ENCODE peak calls at places on chromosomes 6 and 20, in seven cellular contexts. P, N, T, J, O, M and G are unnamed samples.
A peak's percentile ranks its signal among the peaks of the same experiment; 100 is the strongest.

GRCh38 chr6:51675020-51675419 is 412.4 kb downstream of the PKHD1 start:
- DNase-seq in P (no peak), N (no peak), T (no peak), J (no peak), O (no peak), M (no peak), G (no peak)

GRCh38 chr6:30795549-30796293 is 51.4 kb upstream of the IER3 start:
- DNase-seq in P (no peak), N (no peak), T (no peak), J (no peak), O (no peak), M (no peak), G (no peak)

GRCh38 chr6:105817961-105818360 is 268.2 kb upstream of the PRDM1 start:
- DNase-seq in P (no peak), N (no peak), T (no peak), J (no peak), O (no peak), M (no peak), G (no peak)

GRCh38 chr20:49712918-49713778 is 530 bp downstream of the B4GALT5 start:
- DNase-seq in P (peak; percentile 44), N (peak; percentile 87), T (peak; percentile 53), J (peak; percentile 22), O (no peak), M (no peak), G (no peak)

GRCh38 chr6:12529364-12530019 is 187.1 kb upstream of the PHACTR1 start:
- DNase-seq in P (no peak), N (no peak), T (no peak), J (no peak), O (no peak), M (no peak), G (no peak)

GRCh38 chr6:41878961-41879405 is 16.2 kb downstream of the USP49 start:
- DNase-seq in P (no peak), N (no peak), T (no peak), J (no peak), O (no peak), M (no peak), G (no peak)

GRCh38 chr6:15441215-15441868 is 195.5 kb downstream of the JARID2 start:
- DNase-seq in P (no peak), N (no peak), T (peak; percentile 35), J (no peak), O (peak; percentile 41), M (peak; percentile 40), G (no peak)

GRCh38 chr6:4460595-4461475 is 315.4 kb upstream of the CDYL start:
- DNase-seq in P (peak; percentile 29), N (no peak), T (peak; percentile 52), J (no peak), O (peak; percentile 42), M (no peak), G (peak; percentile 48)

GRCh38 chr20:55166063-55166462 is 690.7 kb downstream of the DOK5 start:
- DNase-seq in P (no peak), N (no peak), T (no peak), J (no peak), O (no peak), M (no peak), G (no peak)

GRCh38 chr6:157994126-157994795 is 12.6 kb downstream of the SYNJ2 start:
- DNase-seq in P (no peak), N (no peak), T (no peak), J (no peak), O (no peak), M (no peak), G (no peak)

GRCh38 chr6:154289818-154290508 is 66.6 kb downstream of the IPCEF1 start:
- DNase-seq in P (no peak), N (no peak), T (no peak), J (no peak), O (no peak), M (no peak), G (no peak)

GRCh38 chr6:90028080-90028778 is 134.0 kb downstream of the GJA10 start:
- DNase-seq in P (no peak), N (no peak), T (no peak), J (no peak), O (no peak), M (no peak), G (peak; percentile 48)

DNA sequence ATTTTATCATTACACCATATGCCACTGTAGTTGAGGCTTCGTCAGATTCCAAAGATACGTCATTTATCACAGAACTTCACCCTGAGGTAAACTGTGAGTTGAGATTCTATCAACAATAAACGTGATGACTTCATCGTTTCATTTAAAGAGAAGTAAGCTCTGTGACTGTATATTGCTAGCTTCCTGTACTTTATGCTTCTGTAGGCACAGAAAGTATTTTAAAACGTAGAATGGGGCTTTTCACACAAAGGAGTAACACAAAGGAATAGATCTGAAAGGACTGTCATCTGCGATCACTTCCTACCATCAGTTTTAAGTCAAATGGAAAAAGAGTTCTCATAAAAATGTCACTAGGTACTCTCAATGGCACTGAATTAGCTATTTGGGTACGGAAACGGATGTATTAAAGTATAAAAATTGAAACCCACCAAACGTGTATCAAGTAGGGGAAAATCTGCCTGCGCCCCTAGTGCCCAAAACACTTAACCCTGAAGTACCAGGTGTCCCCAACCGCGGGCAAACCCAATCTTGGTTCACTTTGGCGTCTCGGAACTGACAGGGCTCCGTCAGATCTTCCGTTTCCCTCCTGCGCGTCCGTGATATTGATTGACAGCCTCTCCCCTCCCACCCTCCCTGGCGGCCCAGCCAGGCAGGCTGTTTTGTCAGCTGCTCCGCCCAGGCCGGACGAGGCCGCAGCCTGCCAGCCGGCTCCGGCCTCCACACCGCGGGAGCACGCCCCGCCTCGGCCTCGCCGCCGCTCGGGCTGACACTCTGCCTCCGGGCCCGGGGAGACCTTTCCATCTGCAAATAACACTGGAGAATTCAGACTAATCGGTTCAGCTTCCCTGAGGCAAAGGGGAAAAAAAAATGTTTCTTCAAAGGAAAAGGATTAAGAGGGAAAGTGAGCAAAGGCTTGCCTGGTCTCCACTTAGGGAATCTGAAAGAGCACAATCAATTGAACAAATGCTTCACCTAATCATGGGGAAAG is 234.7 kb upstream of the MCHR2 start:
- DNase-seq in P (peak; percentile 75), N (peak; percentile 92), T (peak; percentile 52), J (no peak), O (no peak), M (peak; percentile 78), G (peak; percentile 36)
- H3K4me3 ChIP-seq in P (peak overlapping the region; percentile 46), N (peak overlapping the region; percentile 32), T (peak overlapping the region; percentile 57), J (peak overlapping the region; percentile 1), O (no peak overlapping the region), M (peak overlapping the region; percentile 51), G (peak overlapping the region; percentile 64)

GRCh38 chr6:34514112-34514511 is 42.0 kb downstream of the SPDEF start:
- DNase-seq in P (no peak), N (no peak), T (no peak), J (no peak), O (no peak), M (no peak), G (no peak)

GRCh38 chr6:34516391-34517324 is 39.5 kb downstream of the SPDEF start:
- DNase-seq in P (no peak), N (no peak), T (no peak), J (no peak), O (no peak), M (no peak), G (no peak)

GRCh38 chr6:34515473-34516387 is 40.4 kb downstream of the SPDEF start:
- DNase-seq in P (no peak), N (no peak), T (peak; percentile 13), J (no peak), O (no peak), M (no peak), G (no peak)

GRCh38 chr6:34513628-34514027 is 42.5 kb downstream of the SPDEF start:
- DNase-seq in P (no peak), N (no peak), T (no peak), J (no peak), O (no peak), M (no peak), G (no peak)

DNA sequence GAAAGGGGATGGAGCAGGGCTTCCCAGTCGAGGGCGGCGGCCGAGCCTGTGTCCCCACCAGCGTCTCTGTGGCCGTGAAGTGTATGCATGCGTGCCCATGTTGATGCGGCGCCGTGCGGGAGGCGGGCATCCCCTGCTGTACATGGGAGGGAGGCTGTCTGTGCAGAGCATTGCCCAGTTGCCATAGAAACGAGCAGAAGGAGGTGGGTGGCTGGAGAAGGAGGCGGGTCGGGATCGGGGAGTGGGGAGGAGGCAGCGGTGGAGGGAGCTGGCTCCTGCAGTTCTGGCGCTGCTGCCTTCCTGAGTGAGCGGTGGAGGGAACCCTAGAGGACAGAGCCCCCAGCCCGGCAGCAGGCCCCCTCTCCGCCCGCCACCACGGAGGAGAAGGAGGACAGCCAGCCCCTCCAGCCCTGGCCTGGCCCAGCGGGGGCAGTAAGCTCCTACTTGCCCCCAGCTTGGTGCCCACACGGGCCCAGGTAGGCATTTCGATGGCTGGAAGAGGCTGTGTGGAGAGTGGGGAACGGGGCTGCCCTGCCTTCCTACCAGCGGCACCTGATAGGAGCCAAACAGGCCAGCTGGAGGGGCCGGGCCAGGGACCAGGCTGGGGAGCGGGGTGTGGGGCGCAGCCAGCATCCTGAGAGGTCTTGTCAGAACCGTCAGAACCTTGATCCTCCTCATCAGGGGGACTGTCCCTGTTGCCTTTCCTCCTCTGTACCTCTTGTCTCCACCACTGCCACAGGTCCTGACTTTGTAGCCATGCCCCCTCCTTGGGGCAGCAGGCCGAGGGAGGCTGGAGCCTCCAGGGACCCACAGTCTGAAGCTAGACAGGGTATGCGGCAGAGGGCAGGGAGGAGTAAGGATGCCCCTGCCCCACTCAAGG is 41.3 kb downstream of the SPDEF start:
- DNase-seq in P (no peak), N (no peak), T (no peak), J (no peak), O (peak; percentile 39), M (no peak), G (no peak)
- TF ChIP-seq CTCF in P (no peak), N (no peak), T (no peak), J (no peak), O (peak; percentile 38), M (no peak), G (no peak)

DNA sequence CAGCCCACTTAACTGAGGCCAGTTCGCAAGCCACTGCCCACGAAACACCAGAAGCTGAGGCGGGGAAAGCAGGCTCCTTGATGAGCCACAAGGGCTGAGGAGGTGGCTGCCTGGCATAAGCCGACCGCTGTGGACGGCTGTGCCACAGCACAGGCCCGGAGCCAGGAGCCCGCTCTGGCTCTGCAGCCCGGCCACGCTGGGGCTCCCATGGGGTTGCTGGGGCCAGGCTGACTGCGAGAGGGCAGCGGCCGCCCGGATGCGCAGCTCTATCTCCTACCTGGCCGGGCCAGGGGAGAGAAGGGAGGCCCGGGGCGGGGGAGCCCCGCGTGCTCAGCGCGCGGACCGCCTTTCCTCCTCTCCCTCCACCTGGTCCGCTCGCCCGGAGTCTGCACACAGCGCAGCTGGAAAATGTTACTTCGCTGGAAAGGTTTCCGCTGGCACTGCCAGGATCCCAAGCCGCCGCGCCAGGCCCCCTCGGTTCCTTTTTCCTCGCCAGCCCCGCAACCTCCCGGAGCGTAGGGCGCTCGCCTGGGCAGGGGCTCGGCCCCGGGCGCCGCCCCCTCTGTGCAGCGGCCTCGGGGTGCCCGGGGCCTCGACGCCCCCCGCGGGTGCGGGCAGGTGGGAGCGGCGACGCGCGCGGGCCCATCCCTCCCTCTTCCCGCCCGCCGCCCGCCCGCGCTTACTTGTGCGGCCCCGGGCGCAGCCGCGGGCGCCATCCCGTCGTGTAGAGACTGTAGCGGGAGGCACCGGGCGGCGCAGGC is 653 bp downstream of the EMILIN3 start:
- DNase-seq in P (no peak), N (no peak), T (no peak), J (no peak), O (no peak), M (no peak), G (no peak)
- H3K4me3 ChIP-seq in P (peak overlapping the region; percentile 40), N (peak overlapping the region; percentile 7), T (peak overlapping the region; percentile 58), J (no peak overlapping the region), O (peak overlapping the region; percentile 38), M (peak overlapping the region; percentile 48), G (peak overlapping the region; percentile 26)

GRCh38 chr6:138726066-138727060 is 47.2 kb upstream of the CCDC28A start:
- DNase-seq in P (no peak), N (no peak), T (no peak), J (no peak), O (no peak), M (no peak), G (no peak)
- TF ChIP-seq CTCF in P (no peak), N (no peak), T (no peak), J (no peak), O (no peak), M (no peak), G (no peak)